ENCODE peak calls at places on chromosomes 12 and 14, in ten cellular contexts. Y is K562, B is fibroblast of pulmonary artery, N is Panc1, W is Caco-2, P is breast epithelium, S is astrocyte of the cerebellum, E is psoas muscle, L is lung, K is Peyer's patch. H is an unnamed sample.

GRCh38 chr14:69043598-69044267 is 64.6 kb upstream of the ACTN1 start:
- DNase-seq in Y (no peak), B (peak; percentile 81), N (no peak), W (no peak), P (no peak), S (no peak), E (no peak), L (no peak), K (no peak), H (no peak)

GRCh38 chr12:52010152-52010622 is 3.4 kb downstream of the TAMALIN start:
- DNase-seq in Y (peak; percentile 91), B (peak; percentile 95), N (no peak), W (peak; percentile 26), P (peak; percentile 66), S (peak; percentile 55), E (peak; percentile 87), L (peak; percentile 57), K (no peak), H (no peak)

GRCh38 chr12:51183816-51184215 is 10.9 kb upstream of the TFCP2 start:
- DNase-seq in Y (no peak), B (peak; percentile 73), N (no peak), W (no peak), P (no peak), S (no peak), E (peak; percentile 86), L (no peak), K (no peak), H (no peak)

GRCh38 chr12:13164271-13164670 is 32.3 kb upstream of the EMP1 start:
- DNase-seq in Y (no peak), B (no peak), N (no peak), W (no peak), P (no peak), S (no peak), E (no peak), L (peak; percentile 20), K (no peak), H (no peak)

GRCh38 chr14:22438742-22439141 is 150.3 kb downstream of the DAD1 start:
- DNase-seq in Y (no peak), B (no peak), N (no peak), W (no peak), P (no peak), S (no peak), E (no peak), L (no peak), K (no peak), H (no peak)

GRCh38 chr12:47736877-47737676 is 11.8 kb upstream of the ENDOU start:
- DNase-seq in Y (peak; percentile 81), B (peak; percentile 83), N (no peak), W (no peak), P (peak; percentile 70), S (no peak), E (peak; percentile 92), L (peak; percentile 87), K (no peak), H (no peak)

GRCh38 chr14:64875350-64875749 is 4.4 kb downstream of the SPTB start:
- DNase-seq in Y (no peak), B (no peak), N (no peak), W (no peak), P (no peak), S (no peak), E (no peak), L (no peak), K (no peak), H (no peak)

GRCh38 chr14:91926131-91926890 is 21.2 kb downstream of the FBLN5 start:
- DNase-seq in Y (no peak), B (no peak), N (no peak), W (no peak), P (no peak), S (no peak), E (no peak), L (no peak), K (no peak), H (no peak)

GRCh38 chr14:52266179-52266578 is 1.3 kb upstream of the PTGDR start:
- DNase-seq in Y (no peak), B (peak; percentile 82), N (no peak), W (no peak), P (no peak), S (peak; percentile 42), E (peak; percentile 50), L (no peak), K (no peak), H (peak; percentile 56)

GRCh38 chr12:92156704-92157395 is 11.2 kb upstream of the BTG1 start:
- DNase-seq in Y (no peak), B (no peak), N (no peak), W (no peak), P (no peak), S (no peak), E (no peak), L (no peak), K (no peak), H (no peak)

GRCh38 chr12:103247531-103247930 is 248.2 kb downstream of the C12orf42 start:
- DNase-seq in Y (no peak), B (no peak), N (no peak), W (no peak), P (no peak), S (no peak), E (no peak), L (no peak), K (no peak), H (no peak)

GRCh38 chr12:131845121-131845520 is 16.9 kb downstream of the MMP17 start:
- DNase-seq in Y (no peak), B (no peak), N (no peak), W (no peak), P (no peak), S (no peak), E (no peak), L (no peak), K (no peak), H (no peak)

GRCh38 chr12:29426516-29426915 is 45.5 kb upstream of the ERGIC2 start:
- DNase-seq in Y (no peak), B (no peak), N (no peak), W (no peak), P (no peak), S (no peak), E (no peak), L (no peak), K (no peak), H (no peak)

GRCh38 chr12:6205144-6205539 is 4.9 kb downstream of the CD9 start:
- DNase-seq in Y (no peak), B (peak; percentile 57), N (no peak), W (no peak), P (no peak), S (no peak), E (peak; percentile 68), L (no peak), K (no peak), H (no peak)

GRCh38 chr12:49428652-49429549 is 61.6 kb downstream of the SPATS2 start:
- DNase-seq in Y (no peak), B (peak; percentile 83), N (no peak), W (no peak), P (no peak), S (peak; percentile 59), E (no peak), L (no peak), K (no peak), H (peak; percentile 44)

DNA sequence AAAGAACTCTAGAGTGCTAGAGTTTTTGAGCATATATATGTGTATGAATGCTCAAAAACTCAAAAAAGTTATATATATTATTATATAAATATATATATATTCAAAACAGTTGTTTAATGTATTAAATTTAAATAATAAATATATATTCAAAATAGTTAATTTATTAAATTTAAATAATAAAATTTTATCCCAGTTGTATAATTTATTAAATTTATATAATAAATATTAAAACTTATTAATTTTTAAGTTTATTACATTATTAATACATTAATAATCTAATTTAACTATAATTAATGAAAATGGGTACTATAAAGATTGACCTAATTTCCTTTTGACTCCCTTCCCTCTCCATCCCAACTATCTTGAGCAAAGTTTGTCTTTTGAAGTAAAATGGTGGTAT is 97.8 kb downstream of the RERG start:
- DNase-seq in Y (no peak), B (no peak), N (no peak), W (no peak), P (no peak), S (no peak), E (no peak), L (no peak), K (no peak), H (no peak)
- H3K4me3 ChIP-seq in Y (no peak overlapping the region), B (no peak overlapping the region), N (no peak overlapping the region), W (no peak overlapping the region), P (no peak overlapping the region), S (no peak overlapping the region), E (no peak overlapping the region), L (no peak overlapping the region), K (no peak overlapping the region), H (no peak overlapping the region)

GRCh38 chr12:43937947-43938346 is 102.1 kb downstream of the TMEM117 start:
- DNase-seq in Y (peak; percentile 31), B (peak; percentile 17), N (no peak), W (peak; percentile 53), P (no peak), S (no peak), E (no peak), L (no peak), K (no peak), H (no peak)
- TF ChIP-seq CTCF in Y (peak; percentile 24), B (peak; percentile 34), N (peak; percentile 41), W (peak; percentile 37), P (no peak), S (peak; percentile 32), E (no peak), L (no peak), K (no peak), H (peak; percentile 35)

DNA sequence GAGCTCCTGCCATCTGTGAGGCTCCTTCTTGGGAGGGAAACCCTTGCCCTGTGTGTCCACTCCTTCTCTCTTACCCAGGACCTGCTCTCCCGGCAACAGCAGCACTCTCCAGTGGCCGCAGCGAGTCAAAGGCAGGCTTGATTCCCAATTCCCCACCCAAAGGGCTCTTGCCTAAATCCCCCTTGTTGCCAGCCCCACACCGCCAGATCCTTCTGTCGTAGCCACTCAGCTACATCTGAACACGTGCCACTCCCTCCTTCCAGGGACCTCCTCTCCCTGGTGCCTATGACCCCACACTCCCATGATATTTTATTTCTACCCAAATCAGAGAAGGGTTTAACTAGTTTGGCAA is 14.2 kb upstream of the SELPLG start:
- DNase-seq in Y (no peak), B (no peak), N (no peak), W (no peak), P (no peak), S (no peak), E (no peak), L (no peak), K (no peak), H (no peak)
- H3K4me3 ChIP-seq in Y (no peak overlapping the region), B (no peak overlapping the region), N (no peak overlapping the region), W (no peak overlapping the region), P (no peak overlapping the region), S (no peak overlapping the region), E (no peak overlapping the region), L (no peak overlapping the region), K (no peak overlapping the region), H (no peak overlapping the region)

DNA sequence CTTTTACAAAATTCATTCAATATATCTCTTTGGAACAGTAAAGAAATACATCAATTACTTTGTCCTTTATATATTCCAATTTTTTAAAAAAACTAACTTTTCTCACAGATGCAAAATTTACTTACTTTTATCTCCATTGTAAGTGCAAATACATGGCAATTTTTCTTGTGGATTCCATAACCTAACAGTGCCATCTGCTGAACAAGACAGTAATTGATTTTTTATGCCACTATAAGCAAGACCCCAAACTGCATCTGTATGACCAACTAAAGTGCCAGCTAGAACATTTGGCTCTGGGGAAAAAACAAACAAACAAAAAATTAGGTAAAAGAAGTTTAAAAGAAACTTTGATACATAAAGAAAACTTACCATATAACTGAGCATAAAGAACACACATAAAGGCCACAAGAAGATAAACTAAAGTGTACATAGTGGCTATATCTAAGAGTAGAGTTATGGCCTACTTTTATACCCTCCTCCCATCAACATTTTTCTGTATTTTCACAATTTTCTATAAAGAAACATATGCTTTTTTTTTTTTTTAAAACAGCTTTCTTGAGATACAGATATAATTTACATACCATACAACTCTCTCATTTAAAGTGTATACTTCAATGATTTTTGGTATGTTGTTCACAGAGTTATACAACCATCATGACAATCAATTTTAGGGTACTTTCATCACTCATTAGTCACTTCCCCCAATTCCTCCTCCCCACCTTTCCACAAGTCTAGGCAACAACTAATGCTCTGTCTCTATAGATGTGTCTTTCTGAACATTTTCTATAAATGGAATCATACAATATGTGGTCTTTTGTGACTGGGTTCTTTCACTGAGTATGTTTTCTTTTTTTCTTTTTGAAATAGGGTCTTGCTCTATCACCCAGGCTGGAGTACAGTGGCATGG is 32.6 kb downstream of the COCH start:
- DNase-seq in Y (no peak), B (peak; percentile 57), N (peak; percentile 4), W (no peak), P (no peak), S (no peak), E (no peak), L (no peak), K (no peak), H (no peak)
- TF ChIP-seq CTCF in Y (no peak), B (peak; percentile 44), N (peak; percentile 19), W (no peak), P (no peak), S (peak; percentile 23), E (peak; percentile 14), L (no peak), K (no peak), H (peak; percentile 12)

H was measured in AG09309.